ENCODE peak calls at places on chromosomes 13 and 19, in six cellular contexts. One of them, this sample, is unnamed.

GRCh38 chr13:35927554-35927953 is 203.6 kb downstream of the DCLK1 start:
- DNase-seq in neural progenitor cell: no peak
- DNase-seq in osteocyte: no peak
- DNase-seq in HuH-7.5: no peak
- DNase-seq in activated CD8-positive, alpha-beta memory T cell treated with anti-CD3 and anti-CD28 coated beads for 48 hours: no peak
- DNase-seq in Right ventricle myocardium superior: no peak
- DNase-seq in this sample: no peak

GRCh38 chr19:3463039-3463958 is 17.0 kb downstream of the SMIM24 start:
- DNase-seq in activated CD8-positive, alpha-beta memory T cell treated with anti-CD3 and anti-CD28 coated beads for 48 hours: no peak
- DNase-seq in osteocyte: no peak
- DNase-seq in neural progenitor cell: peak
- DNase-seq in Right ventricle myocardium superior: no peak
- DNase-seq in HuH-7.5: no peak
- DNase-seq in this sample: no peak

GRCh38 chr13:25905411-25906010 is 146.3 kb downstream of the SHISA2 start:
- DNase-seq in osteocyte: no peak
- DNase-seq in activated CD8-positive, alpha-beta memory T cell treated with anti-CD3 and anti-CD28 coated beads for 48 hours: no peak
- DNase-seq in Right ventricle myocardium superior: no peak
- DNase-seq in HuH-7.5: no peak
- DNase-seq in neural progenitor cell: no peak
- DNase-seq in this sample: no peak

GRCh38 chr13:113542751-113543424 is 41.7 kb upstream of the TFDP1 start:
- DNase-seq in HuH-7.5: no peak
- DNase-seq in neural progenitor cell: peak
- DNase-seq in Right ventricle myocardium superior: no peak
- DNase-seq in activated CD8-positive, alpha-beta memory T cell treated with anti-CD3 and anti-CD28 coated beads for 48 hours: no peak
- DNase-seq in osteocyte: no peak
- DNase-seq in this sample: peak

GRCh38 chr19:45498411-45499195 is at the start of gene PPM1N:
- DNase-seq in activated CD8-positive, alpha-beta memory T cell treated with anti-CD3 and anti-CD28 coated beads for 48 hours: no peak
- DNase-seq in neural progenitor cell: peak
- DNase-seq in Right ventricle myocardium superior: peak
- DNase-seq in osteocyte: no peak
- DNase-seq in HuH-7.5: no peak
- DNase-seq in this sample: peak

GRCh38 chr13:54433511-54434206 is 1405.0 kb downstream of the OLFM4 start:
- DNase-seq in neural progenitor cell: no peak
- DNase-seq in osteocyte: no peak
- DNase-seq in HuH-7.5: no peak
- DNase-seq in activated CD8-positive, alpha-beta memory T cell treated with anti-CD3 and anti-CD28 coated beads for 48 hours: no peak
- DNase-seq in Right ventricle myocardium superior: no peak
- DNase-seq in this sample: no peak

GRCh38 chr13:89568746-89569145 is 1778.7 kb upstream of the MIR17HG start:
- DNase-seq in HuH-7.5: no peak
- DNase-seq in neural progenitor cell: no peak
- DNase-seq in Right ventricle myocardium superior: no peak
- DNase-seq in activated CD8-positive, alpha-beta memory T cell treated with anti-CD3 and anti-CD28 coated beads for 48 hours: no peak
- DNase-seq in osteocyte: no peak
- DNase-seq in this sample: no peak

GRCh38 chr13:66992683-66993082 is 237.5 kb downstream of the PCDH9 start:
- DNase-seq in HuH-7.5: no peak
- DNase-seq in Right ventricle myocardium superior: no peak
- DNase-seq in osteocyte: no peak
- DNase-seq in neural progenitor cell: no peak
- DNase-seq in activated CD8-positive, alpha-beta memory T cell treated with anti-CD3 and anti-CD28 coated beads for 48 hours: no peak
- DNase-seq in this sample: no peak

GRCh38 chr13:99501952-99502310 is 659 bp downstream of the TM9SF2 start:
- DNase-seq in activated CD8-positive, alpha-beta memory T cell treated with anti-CD3 and anti-CD28 coated beads for 48 hours: no peak
- DNase-seq in Right ventricle myocardium superior: no peak
- DNase-seq in HuH-7.5: no peak
- DNase-seq in osteocyte: no peak
- DNase-seq in neural progenitor cell: no peak
- DNase-seq in this sample: no peak

This sample was measured in H9.